ENCODE peak calls at places on chromosome 6, in eight cellular contexts. I is CD4-positive, alpha-beta T cell; L is psoas muscle; Y is breast epithelium; W is right lobe of liver; Q is tibial artery; X is esophagus squamous epithelium; F is endodermal cell. U is an unnamed sample.

GRCh38 chr6:113172531-113172966 is 684.6 kb upstream of the MARCKS start:
- DNase-seq in F (no peak), X (no peak), L (no peak), I (no peak), Q (no peak), W (peak; percentile 26), Y (no peak), U (peak; percentile 86)

GRCh38 chr6:27267865-27268444 is 20.5 kb downstream of the PRSS16 start:
- DNase-seq in L (no peak), Y (no peak), X (no peak), Q (no peak), I (no peak), F (no peak), W (no peak), U (no peak)

GRCh38 chr6:132734694-132735236 is 20.9 kb upstream of the VNN1 start:
- DNase-seq in X (no peak), I (no peak), Q (no peak), Y (no peak), W (no peak), L (no peak), F (no peak), U (no peak)

GRCh38 chr6:66396549-66396948 is 689.5 kb upstream of the EYS start:
- DNase-seq in F (no peak), X (no peak), Q (no peak), Y (no peak), W (no peak), I (no peak), L (no peak), U (no peak)

GRCh38 chr6:100257661-100258395 is 206.9 kb downstream of the SIM1 start:
- DNase-seq in L (no peak), Y (no peak), Q (no peak), I (no peak), W (no peak), F (no peak), X (no peak), U (no peak)

GRCh38 chr6:39446909-39447308 is 124.4 kb upstream of the KCNK16 start:
- DNase-seq in F (no peak), Y (no peak), X (no peak), W (no peak), I (no peak), Q (no peak), L (no peak), U (no peak)

GRCh38 chr6:112163295-112164257 is 76.2 kb downstream of the FAM229B start:
- DNase-seq in I (peak; percentile 68), F (peak; percentile 94), Q (peak; percentile 48), W (peak; percentile 75), X (no peak), Y (no peak), L (peak; percentile 56), U (peak; percentile 26)

GRCh38 chr6:119742188-119742803 is 392.7 kb upstream of the MAN1A1 start:
- DNase-seq in X (no peak), L (peak; percentile 43), Q (peak; percentile 81), Y (no peak), W (peak; percentile 68), F (peak; percentile 93), I (peak; percentile 26), U (peak; percentile 37)

GRCh38 chr6:124982669-124983068 is 20.4 kb downstream of the RNF217 start:
- DNase-seq in I (no peak), W (no peak), F (no peak), Q (no peak), Y (no peak), L (no peak), X (no peak), U (no peak)

DNA sequence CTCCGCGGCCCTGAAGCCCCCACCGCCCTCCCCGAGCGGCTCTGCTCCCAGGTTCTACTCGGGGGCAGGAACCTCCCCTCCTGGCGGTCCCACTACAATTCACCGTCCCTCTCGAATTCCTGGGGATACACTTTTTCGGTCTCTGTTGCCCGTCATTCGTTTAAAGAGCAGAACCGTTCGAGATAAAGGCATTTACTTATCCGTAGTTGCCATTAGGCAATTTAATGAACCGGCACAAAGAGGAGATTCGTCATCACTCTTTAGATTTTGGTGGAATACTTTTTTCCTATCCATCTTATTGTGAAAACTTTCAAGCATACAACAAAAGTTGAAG is 1.1 kb upstream of the CD24 start:
- DNase-seq in Y (no peak), W (no peak), L (no peak), F (no peak), Q (no peak), X (no peak), I (no peak), U (no peak)
- H3K27ac ChIP-seq in Y (peak overlapping the region; percentile 90), W (peak overlapping the region; percentile 43), L (no peak overlapping the region), F (peak overlapping the region; percentile 99), Q (no peak overlapping the region), X (peak overlapping the region; percentile 83), I (no peak overlapping the region), U (no peak overlapping the region)

DNA sequence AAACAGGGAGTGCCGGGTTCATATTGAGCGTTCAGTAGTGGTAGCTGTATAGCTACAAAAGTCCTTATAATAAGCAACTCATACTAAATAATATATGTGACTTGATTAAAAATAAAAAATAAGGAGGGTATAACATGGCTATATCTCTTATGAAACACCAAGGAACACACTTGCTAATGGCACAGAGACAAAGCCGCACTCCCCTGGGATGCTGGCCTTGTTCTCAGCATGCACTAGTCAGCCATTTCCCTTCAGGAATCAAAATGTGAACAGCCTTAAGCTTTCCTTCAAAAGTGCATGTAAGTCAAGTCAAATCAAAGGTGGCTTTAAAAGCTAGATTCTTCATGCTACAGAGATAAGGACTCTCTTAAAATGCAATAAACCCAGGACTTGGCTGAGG is 9.4 kb downstream of the HMGCLL1 start:
- DNase-seq in L (peak; percentile 20), F (no peak), I (no peak), Q (no peak), Y (no peak), W (no peak), X (no peak), U (no peak)
- H3K27ac ChIP-seq in L (no peak overlapping the region), F (no peak overlapping the region), I (no peak overlapping the region), Q (no peak overlapping the region), Y (no peak overlapping the region), W (no peak overlapping the region), X (no peak overlapping the region), U (no peak overlapping the region)

GRCh38 chr6:158911746-158912158 is 88.2 kb downstream of the RSPH3 start:
- DNase-seq in Q (no peak), W (no peak), Y (no peak), F (no peak), I (no peak), L (no peak), X (no peak), U (no peak)
- H3K27ac ChIP-seq in Q (no peak overlapping the region), W (no peak overlapping the region), Y (peak overlapping the region; percentile 0), F (no peak overlapping the region), I (no peak overlapping the region), L (no peak overlapping the region), X (no peak overlapping the region), U (peak overlapping the region; percentile 72)

GRCh38 chr6:135195045-135195444 is 13.9 kb downstream of the MYB start:
- DNase-seq in F (no peak), Q (no peak), X (no peak), L (no peak), I (no peak), W (no peak), Y (no peak), U (no peak)

GRCh38 chr6:135192256-135193174 is 11.4 kb downstream of the MYB start:
- DNase-seq in Y (no peak), X (no peak), I (no peak), L (no peak), Q (no peak), W (no peak), F (no peak), U (no peak)

GRCh38 chr6:135195522-135195921 is 14.4 kb downstream of the MYB start:
- DNase-seq in I (no peak), F (no peak), W (no peak), Y (no peak), L (no peak), Q (no peak), X (no peak), U (no peak)

GRCh38 chr6:135191508-135192255 is 10.6 kb downstream of the MYB start:
- DNase-seq in Y (no peak), F (no peak), W (no peak), X (no peak), L (no peak), I (no peak), Q (no peak), U (no peak)

GRCh38 chr6:135193221-135193620 is 12.1 kb downstream of the MYB start:
- DNase-seq in F (no peak), Y (no peak), X (no peak), L (no peak), I (no peak), Q (no peak), W (no peak), U (no peak)
- H3K27ac ChIP-seq in F (no peak overlapping the region), Y (no peak overlapping the region), X (no peak overlapping the region), L (no peak overlapping the region), I (no peak overlapping the region), Q (no peak overlapping the region), W (no peak overlapping the region), U (no peak overlapping the region)

DNA sequence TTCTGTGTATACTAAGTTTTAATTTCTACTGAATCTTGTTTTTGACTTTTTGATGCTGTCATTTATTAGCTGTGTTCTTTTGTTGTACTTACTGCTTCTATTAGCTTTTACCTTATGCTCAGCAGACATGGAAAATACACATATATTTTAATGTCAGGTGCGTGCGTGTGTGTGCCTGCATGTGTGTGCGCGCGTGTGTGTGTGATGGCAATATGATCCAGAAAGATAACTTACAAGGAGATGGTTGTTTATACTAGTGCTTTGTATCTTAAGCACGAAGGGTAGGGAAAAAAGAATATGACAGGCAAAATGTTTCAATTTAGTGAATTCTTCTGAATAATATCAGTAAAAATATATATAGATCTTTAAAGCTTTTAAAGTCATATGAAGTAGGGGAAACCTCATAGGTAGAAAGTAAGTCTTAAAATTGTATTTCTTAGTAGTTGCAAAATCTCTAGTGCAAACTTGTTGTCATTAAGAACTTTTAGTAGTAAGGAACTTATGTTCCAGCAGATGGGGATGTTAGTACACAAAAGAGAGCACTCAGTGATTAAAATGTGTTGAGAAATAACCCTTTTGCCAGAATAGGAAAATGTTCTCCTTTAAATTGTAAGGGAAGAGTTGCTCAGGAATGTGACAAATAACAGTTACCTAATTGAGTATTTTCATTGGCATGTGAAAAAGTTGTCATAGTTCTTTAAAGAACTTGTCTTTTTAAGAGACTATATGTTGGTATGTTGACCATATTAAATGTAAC is 13.2 kb downstream of the QKI start:
- DNase-seq in L (no peak), I (no peak), W (no peak), F (no peak), Q (no peak), X (no peak), Y (no peak), U (no peak)
- H3K27ac ChIP-seq in L (peak overlapping the region; percentile 62), I (no peak overlapping the region), W (no peak overlapping the region), F (no peak overlapping the region), Q (no peak overlapping the region), X (no peak overlapping the region), Y (no peak overlapping the region), U (peak overlapping the region; percentile 42)

DNA sequence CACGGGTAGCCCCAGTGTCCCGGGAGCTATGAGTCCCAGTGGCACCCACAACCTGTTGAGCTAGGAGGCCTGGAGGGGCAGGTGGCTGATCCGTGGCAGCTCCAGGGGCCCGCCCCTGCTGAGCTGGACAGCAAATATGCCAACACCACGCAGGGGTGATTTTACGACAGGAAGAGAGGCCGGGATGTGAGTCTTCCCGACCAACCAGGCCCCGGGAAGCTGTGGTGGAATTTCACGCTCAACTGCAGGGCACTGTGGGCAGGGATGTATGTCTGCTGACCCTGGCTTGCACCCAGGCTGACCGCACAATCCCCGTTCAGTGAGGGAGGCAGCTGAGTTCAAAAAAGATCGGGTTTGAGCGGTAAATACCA is 183.9 kb downstream of the ERMARD start:
- DNase-seq in X (no peak), L (no peak), W (no peak), Y (no peak), I (no peak), F (no peak), Q (no peak), U (no peak)
- H3K27ac ChIP-seq in X (peak overlapping the region; percentile 70), L (no peak overlapping the region), W (no peak overlapping the region), Y (no peak overlapping the region), I (no peak overlapping the region), F (no peak overlapping the region), Q (no peak overlapping the region), U (no peak overlapping the region)